ENCODE peak calls at places on chromosomes 3 and 15, in six cellular contexts. One of them, this sample, is unnamed.

GRCh38 chr3:129121016-129121791 is 400 bp downstream of the RAB43 start:
- DNase-seq in left ventricle myocardium inferior: no peak
- DNase-seq in activated effector memory CD4-positive, alpha-beta T cell treated with Interleukin-2 at 50 U/mL for 16 hours: peak; percentile 36
- DNase-seq in A549: no peak
- DNase-seq in GM06990: peak; percentile 76
- DNase-seq in activated CD4-positive, alpha-beta T cell treated with anti-CD3 and anti-CD28 coated beads, Interleukin-2, amount 10 ng/mL, durations not matched to agents 7 days and 5 days: peak; percentile 42
- DNase-seq in this sample: no peak

GRCh38 chr3:72818092-72818721 is 30.0 kb downstream of the SHQ1 start:
- DNase-seq in activated effector memory CD4-positive, alpha-beta T cell treated with Interleukin-2 at 50 U/mL for 16 hours: no peak
- DNase-seq in left ventricle myocardium inferior: no peak
- DNase-seq in A549: peak; percentile 13
- DNase-seq in activated CD4-positive, alpha-beta T cell treated with anti-CD3 and anti-CD28 coated beads, Interleukin-2, amount 10 ng/mL, durations not matched to agents 7 days and 5 days: no peak
- DNase-seq in GM06990: no peak
- DNase-seq in this sample: peak; percentile 12

GRCh38 chr3:126209741-126210140 is 29.4 kb upstream of the ALDH1L1 start:
- DNase-seq in GM06990: no peak
- DNase-seq in A549: no peak
- DNase-seq in activated effector memory CD4-positive, alpha-beta T cell treated with Interleukin-2 at 50 U/mL for 16 hours: no peak
- DNase-seq in left ventricle myocardium inferior: no peak
- DNase-seq in activated CD4-positive, alpha-beta T cell treated with anti-CD3 and anti-CD28 coated beads, Interleukin-2, amount 10 ng/mL, durations not matched to agents 7 days and 5 days: no peak
- DNase-seq in this sample: no peak

GRCh38 chr3:177338697-177339219 is 141.5 kb upstream of the TBL1XR1 start:
- DNase-seq in GM06990: no peak
- DNase-seq in activated CD4-positive, alpha-beta T cell treated with anti-CD3 and anti-CD28 coated beads, Interleukin-2, amount 10 ng/mL, durations not matched to agents 7 days and 5 days: no peak
- DNase-seq in A549: peak; percentile 24
- DNase-seq in activated effector memory CD4-positive, alpha-beta T cell treated with Interleukin-2 at 50 U/mL for 16 hours: no peak
- DNase-seq in left ventricle myocardium inferior: no peak
- DNase-seq in this sample: no peak

GRCh38 chr15:77418341-77419049 is 1.4 kb downstream of the PEAK1 start:
- DNase-seq in activated effector memory CD4-positive, alpha-beta T cell treated with Interleukin-2 at 50 U/mL for 16 hours: no peak
- DNase-seq in left ventricle myocardium inferior: no peak
- DNase-seq in activated CD4-positive, alpha-beta T cell treated with anti-CD3 and anti-CD28 coated beads, Interleukin-2, amount 10 ng/mL, durations not matched to agents 7 days and 5 days: no peak
- DNase-seq in A549: peak; percentile 6
- DNase-seq in GM06990: no peak
- DNase-seq in this sample: no peak

GRCh38 chr15:86903642-86904421 is 824.2 kb downstream of the AGBL1 start:
- DNase-seq in GM06990: no peak
- DNase-seq in activated CD4-positive, alpha-beta T cell treated with anti-CD3 and anti-CD28 coated beads, Interleukin-2, amount 10 ng/mL, durations not matched to agents 7 days and 5 days: no peak
- DNase-seq in left ventricle myocardium inferior: no peak
- DNase-seq in A549: no peak
- DNase-seq in activated effector memory CD4-positive, alpha-beta T cell treated with Interleukin-2 at 50 U/mL for 16 hours: no peak
- DNase-seq in this sample: no peak

GRCh38 chr3:157958471-157958870 is 147.7 kb downstream of the SHOX2 start:
- DNase-seq in GM06990: no peak
- DNase-seq in activated CD4-positive, alpha-beta T cell treated with anti-CD3 and anti-CD28 coated beads, Interleukin-2, amount 10 ng/mL, durations not matched to agents 7 days and 5 days: no peak
- DNase-seq in activated effector memory CD4-positive, alpha-beta T cell treated with Interleukin-2 at 50 U/mL for 16 hours: no peak
- DNase-seq in left ventricle myocardium inferior: no peak
- DNase-seq in A549: no peak
- DNase-seq in this sample: no peak

GRCh38 chr15:53586815-53587214 is 172.6 kb downstream of the WDR72 start:
- DNase-seq in GM06990: no peak
- DNase-seq in activated effector memory CD4-positive, alpha-beta T cell treated with Interleukin-2 at 50 U/mL for 16 hours: no peak
- DNase-seq in A549: peak; percentile 60
- DNase-seq in activated CD4-positive, alpha-beta T cell treated with anti-CD3 and anti-CD28 coated beads, Interleukin-2, amount 10 ng/mL, durations not matched to agents 7 days and 5 days: peak; percentile 7
- DNase-seq in left ventricle myocardium inferior: no peak
- DNase-seq in this sample: peak; percentile 36

GRCh38 chr15:101328001-101328400 is 33.0 kb upstream of the SNRPA1 start:
- DNase-seq in A549: no peak
- DNase-seq in activated effector memory CD4-positive, alpha-beta T cell treated with Interleukin-2 at 50 U/mL for 16 hours: no peak
- DNase-seq in GM06990: no peak
- DNase-seq in activated CD4-positive, alpha-beta T cell treated with anti-CD3 and anti-CD28 coated beads, Interleukin-2, amount 10 ng/mL, durations not matched to agents 7 days and 5 days: no peak
- DNase-seq in left ventricle myocardium inferior: no peak
- DNase-seq in this sample: no peak

GRCh38 chr3:41532976-41533375 is 333.7 kb downstream of the CTNNB1 start:
- DNase-seq in left ventricle myocardium inferior: no peak
- DNase-seq in GM06990: no peak
- DNase-seq in activated CD4-positive, alpha-beta T cell treated with anti-CD3 and anti-CD28 coated beads, Interleukin-2, amount 10 ng/mL, durations not matched to agents 7 days and 5 days: no peak
- DNase-seq in A549: no peak
- DNase-seq in activated effector memory CD4-positive, alpha-beta T cell treated with Interleukin-2 at 50 U/mL for 16 hours: no peak
- DNase-seq in this sample: no peak

GRCh38 chr15:65372787-65373067 is 5.1 kb downstream of the IGDCC3 start:
- DNase-seq in left ventricle myocardium inferior: no peak
- DNase-seq in activated CD4-positive, alpha-beta T cell treated with anti-CD3 and anti-CD28 coated beads, Interleukin-2, amount 10 ng/mL, durations not matched to agents 7 days and 5 days: no peak
- DNase-seq in A549: no peak
- DNase-seq in GM06990: no peak
- DNase-seq in activated effector memory CD4-positive, alpha-beta T cell treated with Interleukin-2 at 50 U/mL for 16 hours: no peak
- DNase-seq in this sample: no peak

GRCh38 chr3:110905096-110905495 is 166.5 kb upstream of the NECTIN3 start:
- DNase-seq in A549: no peak
- DNase-seq in GM06990: no peak
- DNase-seq in left ventricle myocardium inferior: no peak
- DNase-seq in activated CD4-positive, alpha-beta T cell treated with anti-CD3 and anti-CD28 coated beads, Interleukin-2, amount 10 ng/mL, durations not matched to agents 7 days and 5 days: no peak
- DNase-seq in activated effector memory CD4-positive, alpha-beta T cell treated with Interleukin-2 at 50 U/mL for 16 hours: no peak
- DNase-seq in this sample: no peak

GRCh38 chr3:145183261-145183660 is 977.7 kb downstream of the PLOD2 start:
- DNase-seq in GM06990: no peak
- DNase-seq in activated effector memory CD4-positive, alpha-beta T cell treated with Interleukin-2 at 50 U/mL for 16 hours: no peak
- DNase-seq in A549: no peak
- DNase-seq in activated CD4-positive, alpha-beta T cell treated with anti-CD3 and anti-CD28 coated beads, Interleukin-2, amount 10 ng/mL, durations not matched to agents 7 days and 5 days: no peak
- DNase-seq in left ventricle myocardium inferior: no peak
- DNase-seq in this sample: no peak

GRCh38 chr15:65782096-65782495 is 10.0 kb downstream of the DENND4A start:
- DNase-seq in GM06990: no peak
- DNase-seq in A549: no peak
- DNase-seq in left ventricle myocardium inferior: no peak
- DNase-seq in activated effector memory CD4-positive, alpha-beta T cell treated with Interleukin-2 at 50 U/mL for 16 hours: no peak
- DNase-seq in activated CD4-positive, alpha-beta T cell treated with anti-CD3 and anti-CD28 coated beads, Interleukin-2, amount 10 ng/mL, durations not matched to agents 7 days and 5 days: no peak
- DNase-seq in this sample: no peak